ENCODE peak calls at places on chromosome 7, in seven cellular contexts. A is glutamatergic neuron, M is left cardiac atrium, C is NCI-H1092 treated with DMSO at 0.1 percent for 48 hours, P is SW480, Z is C1 segment of cervical spinal cord, H is GM03348. F is an unnamed sample.

GRCh38 chr7:158837790-158838189 is 8.5 kb upstream of the ESYT2 start:
- DNase-seq in Z (no peak), P (no peak), H (no peak), A (no peak), M (no peak), C (no peak), F (no peak)

GRCh38 chr7:148084138-148084537 is 506.4 kb upstream of the C7orf33 start:
- DNase-seq in P (peak), A (peak), Z (peak), H (peak), C (peak), M (peak), F (no peak)

GRCh38 chr7:27890205-27890849 is 150.4 kb downstream of the TAX1BP1 start:
- DNase-seq in C (no peak), Z (no peak), P (no peak), M (no peak), H (no peak), A (no peak), F (no peak)

GRCh38 chr7:137718360-137718759 is 128.4 kb downstream of the DGKI start:
- DNase-seq in P (no peak), Z (peak), M (no peak), H (no peak), A (no peak), C (no peak), F (no peak)

GRCh38 chr7:101554584-101555268 is 74.4 kb downstream of the MYL10 start:
- DNase-seq in M (no peak), C (no peak), P (no peak), Z (no peak), A (no peak), H (no peak), F (peak)

GRCh38 chr7:139708541-139708940 is 69.3 kb downstream of the HIPK2 start:
- DNase-seq in Z (no peak), C (no peak), A (no peak), H (no peak), P (no peak), M (no peak), F (no peak)

GRCh38 chr7:87223666-87224065 is 4.1 kb upstream of the TMEM243 start:
- DNase-seq in H (no peak), Z (no peak), M (no peak), A (no peak), P (no peak), C (no peak), F (no peak)

GRCh38 chr7:108004220-108005142 is 1.5 kb upstream of the LAMB1 start:
- DNase-seq in C (no peak), H (peak), P (no peak), Z (no peak), M (no peak), A (peak), F (no peak)

GRCh38 chr7:21543528-21544302 is 876 bp downstream of the DNAH11 start:
- DNase-seq in C (peak), H (no peak), A (peak), P (no peak), M (no peak), Z (no peak), F (no peak)

GRCh38 chr7:157141525-157142060 is 2.9 kb downstream of the UBE3C start:
- DNase-seq in P (no peak), A (no peak), C (no peak), H (no peak), M (no peak), Z (no peak), F (no peak)

GRCh38 chr7:117862378-117862777 is 10.9 kb downstream of the CTTNBP2 start:
- DNase-seq in C (no peak), A (no peak), P (no peak), H (no peak), Z (no peak), M (no peak), F (no peak)

GRCh38 chr7:54986716-54987115 is 32.1 kb upstream of the EGFR start:
- DNase-seq in P (no peak), Z (no peak), M (no peak), H (no peak), A (no peak), C (no peak), F (no peak)

GRCh38 chr7:99135938-99136337 is 8.0 kb downstream of the SMURF1 start:
- DNase-seq in P (no peak), M (no peak), H (no peak), C (no peak), A (no peak), Z (no peak), F (no peak)

GRCh38 chr7:11120675-11121220 is 147.1 kb downstream of the PHF14 start:
- DNase-seq in A (no peak), H (no peak), P (no peak), Z (no peak), M (no peak), C (no peak), F (no peak)

GRCh38 chr7:95476072-95476845 is 9.5 kb upstream of the ASB4 start:
- DNase-seq in A (no peak), P (no peak), C (peak), Z (no peak), M (no peak), H (no peak), F (no peak)

GRCh38 chr7:134669388-134669787 is 22.7 kb downstream of the BPGM start:
- DNase-seq in A (no peak), M (no peak), C (no peak), H (no peak), Z (no peak), P (no peak), F (no peak)

GRCh38 chr7:155738652-155739537 is 73.4 kb downstream of the SHH start:
- DNase-seq in P (peak), Z (peak), H (peak), A (peak), C (peak), M (peak), F (peak)

GRCh38 chr7:3042861-3043489 is 692 bp downstream of the CARD11 start:
- DNase-seq in P (peak), Z (no peak), A (no peak), H (no peak), M (no peak), C (no peak), F (no peak)

GRCh38 chr7:351256-351655 is 61.3 kb downstream of the FOXL3 start:
- DNase-seq in P (no peak), M (no peak), H (no peak), Z (no peak), A (no peak), C (no peak), F (no peak)

GRCh38 chr7:91784469-91784868 is 96.0 kb downstream of the MTERF1 start:
- DNase-seq in P (peak), A (no peak), Z (no peak), M (no peak), C (peak), H (peak), F (no peak)

GRCh38 chr7:100430450-100431285 is 1.0 kb downstream of the MEPCE start:
- DNase-seq in M (peak), A (no peak), H (no peak), Z (no peak), C (no peak), P (no peak), F (peak)

GRCh38 chr7:122136033-122136432 is 8.0 kb downstream of the AASS start:
- DNase-seq in C (no peak), A (no peak), P (no peak), M (no peak), H (peak), Z (no peak), F (no peak)

GRCh38 chr7:16028103-16028502 is 341.6 kb upstream of the MEOX2 start:
- DNase-seq in P (no peak), C (no peak), M (no peak), A (no peak), Z (no peak), H (peak), F (no peak)

GRCh38 chr7:25621993-25622392 is 393.7 kb upstream of the NPVF start:
- DNase-seq in A (no peak), P (no peak), M (no peak), H (no peak), Z (no peak), C (no peak), F (no peak)

GRCh38 chr7:142948603-142949002 is 9.3 kb downstream of the LLCFC1 start:
- DNase-seq in Z (no peak), A (no peak), C (no peak), P (no peak), M (no peak), H (no peak), F (no peak)

GRCh38 chr7:44194562-44195145 is 5.4 kb upstream of the GCK start:
- DNase-seq in A (no peak), M (no peak), H (no peak), Z (no peak), P (no peak), C (no peak), F (no peak)

GRCh38 chr7:18145160-18145559 is 117.5 kb upstream of the PRPS1L1 start:
- DNase-seq in H (no peak), M (no peak), P (no peak), A (no peak), Z (no peak), C (no peak), F (no peak)

GRCh38 chr7:56063500-56063881 is 595 bp upstream of the SUMF2 start:
- DNase-seq in P (peak), Z (no peak), C (no peak), M (no peak), A (no peak), H (no peak), F (no peak)

GRCh38 chr7:91692800-91693199 is 187.7 kb downstream of the MTERF1 start:
- DNase-seq in C (no peak), P (no peak), Z (no peak), A (no peak), H (no peak), M (no peak), F (no peak)

GRCh38 chr7:28960071-28960840 is 2.1 kb upstream of the TRIL start:
- DNase-seq in Z (no peak), H (no peak), A (no peak), P (no peak), C (no peak), M (no peak), F (no peak)

GRCh38 chr7:134254311-134254710 is 62.4 kb downstream of the SLC35B4 start:
- DNase-seq in H (no peak), C (no peak), A (no peak), Z (no peak), M (no peak), P (peak), F (no peak)

GRCh38 chr7:23520582-23520981 is 11.2 kb downstream of the TRA2A start:
- DNase-seq in P (no peak), Z (no peak), M (no peak), H (no peak), C (no peak), A (peak), F (no peak)

GRCh38 chr7:151777511-151777880 is 99.4 kb downstream of the PRKAG2 start:
- DNase-seq in A (no peak), C (no peak), Z (no peak), H (no peak), P (no peak), M (peak), F (no peak)

GRCh38 chr7:504221-505081 is 15.2 kb downstream of the PDGFA start:
- DNase-seq in A (peak), C (no peak), H (no peak), Z (no peak), M (peak), P (peak), F (no peak)

GRCh38 chr7:46032936-46033335 is 111.9 kb upstream of the IGFBP3 start:
- DNase-seq in Z (no peak), H (peak), A (no peak), P (no peak), M (no peak), C (no peak), F (no peak)

GRCh38 chr7:99392659-99393362 is 15.6 kb downstream of the PDAP1 start:
- DNase-seq in C (peak), Z (no peak), H (peak), M (peak), P (peak), A (peak), F (peak)

GRCh38 chr7:87398441-87398840 is 53.0 kb downstream of the CROT start:
- DNase-seq in M (no peak), C (no peak), H (peak), A (no peak), Z (no peak), P (no peak), F (no peak)

GRCh38 chr7:15972767-15973362 is 286.4 kb upstream of the MEOX2 start:
- DNase-seq in A (no peak), Z (no peak), C (no peak), H (peak), P (no peak), M (peak), F (peak)

GRCh38 chr7:129368389-129368986 is 65.7 kb upstream of the STRIP2 start:
- DNase-seq in M (no peak), A (no peak), H (no peak), Z (no peak), P (no peak), C (no peak), F (no peak)

F was measured in tibial nerve.